ENCODE peak calls at places on chromosomes 6 and 20, in six cellular contexts. D is M059J, M is NCI-H345, C is retinal pigment epithelial cell, E is fibroblast of gingiva, A is NCI-H2029. K is an unnamed sample.

GRCh38 chr6:44701637-44702101 is 314.2 kb downstream of the CDC5L start:
- DNase-seq in A (no peak), C (no peak), D (peak), E (no peak), M (no peak), K (no peak)

GRCh38 chr20:17870063-17870740 is 98.4 kb downstream of the SNX5 start:
- DNase-seq in C (no peak), A (no peak), D (no peak), M (no peak), E (peak), K (no peak)

GRCh38 chr20:7722564-7722963 is 217.7 kb downstream of the HAO1 start:
- DNase-seq in A (no peak), C (no peak), M (no peak), D (no peak), E (no peak), K (no peak)

GRCh38 chr20:10798811-10799210 is 125.0 kb upstream of the JAG1 start:
- DNase-seq in D (peak), M (no peak), E (peak), A (no peak), C (peak), K (peak)

GRCh38 chr6:56951049-56951816 is 3.7 kb upstream of the BEND6 start:
- DNase-seq in A (no peak), E (peak), M (no peak), C (no peak), D (no peak), K (no peak)

GRCh38 chr6:57324538-57324937 is 7.1 kb downstream of the PRIM2 start:
- DNase-seq in E (peak), C (no peak), A (no peak), M (no peak), D (no peak), K (peak)

GRCh38 chr6:158938811-158939254 is 61.2 kb downstream of the RSPH3 start:
- DNase-seq in E (no peak), D (no peak), M (no peak), A (no peak), C (no peak), K (peak)

GRCh38 chr20:48717095-48717958 is 110.5 kb downstream of the PREX1 start:
- DNase-seq in E (no peak), C (no peak), M (no peak), D (no peak), A (no peak), K (no peak)

GRCh38 chr20:33419140-33419974 is 18.0 kb upstream of the CDK5RAP1 start:
- DNase-seq in M (no peak), A (no peak), E (no peak), D (no peak), C (no peak), K (no peak)

GRCh38 chr6:133923938-133924593 is 29.0 kb upstream of the TBPL1 start:
- DNase-seq in E (peak), M (peak), D (peak), A (peak), C (peak), K (peak)

GRCh38 chr20:63234693-63235398 is 859 bp upstream of the BIRC7 start:
- DNase-seq in C (no peak), M (peak), E (no peak), D (no peak), A (no peak), K (peak)

GRCh38 chr6:163367388-163368183 is 46.9 kb upstream of the QKI start:
- DNase-seq in E (no peak), A (no peak), D (no peak), C (no peak), M (no peak), K (peak)

GRCh38 chr6:162602759-162603158 is 124.8 kb downstream of the PRKN start:
- DNase-seq in D (no peak), A (no peak), M (no peak), C (no peak), E (no peak), K (no peak)

GRCh38 chr6:141026504-141026903 is 1106.2 kb upstream of the GJE1 start:
- DNase-seq in A (no peak), D (no peak), M (no peak), E (no peak), C (no peak), K (no peak)

GRCh38 chr6:53734473-53735299 is 60.1 kb upstream of the LRRC1 start:
- DNase-seq in E (no peak), M (peak), D (peak), A (no peak), C (peak), K (peak)

GRCh38 chr6:113122060-113122459 is 735.1 kb upstream of the MARCKS start:
- DNase-seq in E (peak), C (peak), A (no peak), D (peak), M (no peak), K (peak)

GRCh38 chr6:27066802-27067201 is 180.7 kb upstream of the PRSS16 start:
- DNase-seq in E (no peak), D (no peak), C (no peak), A (no peak), M (no peak), K (no peak)

GRCh38 chr6:6942826-6943225 is 164.9 kb upstream of the RREB1 start:
- DNase-seq in C (no peak), A (peak), E (peak), D (peak), M (peak), K (no peak)

GRCh38 chr6:31795616-31796298 is at the start of gene VARS1:
- DNase-seq in C (peak), A (peak), E (peak), D (peak), M (peak), K (peak)

GRCh38 chr6:117676577-117677218 is 1.4 kb downstream of the NUS1 start:
- DNase-seq in M (no peak), A (no peak), C (no peak), E (no peak), D (no peak), K (peak)

GRCh38 chr6:11197175-11197535 is 35.3 kb downstream of the NEDD9 start:
- DNase-seq in E (peak), C (peak), M (no peak), D (peak), A (no peak), K (no peak)

GRCh38 chr20:32743237-32744112 is at the start of gene COMMD7:
- DNase-seq in M (peak), A (peak), D (peak), E (peak), C (peak), K (peak)

GRCh38 chr6:107271208-107271790 is 156.0 kb upstream of the BEND3 start:
- DNase-seq in A (no peak), C (no peak), E (no peak), D (no peak), M (no peak), K (no peak)

GRCh38 chr20:38460040-38460623 is 12.5 kb upstream of the RALGAPB start:
- DNase-seq in M (peak), E (peak), C (peak), A (peak), D (peak), K (peak)

GRCh38 chr20:16828666-16829305 is 80.6 kb downstream of the OTOR start:
- DNase-seq in A (no peak), D (no peak), C (no peak), E (no peak), M (no peak), K (no peak)

GRCh38 chr20:48999890-49000870 is 45.9 kb upstream of the CSE1L start:
- DNase-seq in C (no peak), A (no peak), E (no peak), M (peak), D (no peak), K (peak)

GRCh38 chr20:24798930-24799705 is 150.0 kb upstream of the CST7 start:
- DNase-seq in E (no peak), A (no peak), C (no peak), M (no peak), D (peak), K (no peak)

GRCh38 chr6:32369678-32370077 is 2.0 kb downstream of the TSBP1 start:
- DNase-seq in E (peak), D (peak), A (no peak), M (no peak), C (peak), K (peak)

K was measured in epithelial cell of esophagus.